ENCODE peak calls at places on chromosomes 6 and 20, in nine cellular contexts. L is right atrium auricular region; O is stomach; Z is heart left ventricle; Q is CD8-positive, alpha-beta T cell; E is IMR-90; D is pancreas; F is lung; R is heart right ventricle. S is an unnamed sample. For H3K9me3 and H3K27me3, the result is how much of the 10 kb centered on the place peaks cover.

GRCh38 chr6:21526974-21527373 is 66.6 kb upstream of the SOX4 start:
- DNase-seq in Z (no peak), Q (no peak), F (no peak), D (no peak), L (no peak), E (no peak), O (no peak), R (no peak), S (no peak)

GRCh38 chr20:17419459-17419858 is 111.7 kb downstream of the BFSP1 start:
- DNase-seq in D (no peak), Q (no peak), O (no peak), L (no peak), Z (no peak), R (no peak), F (no peak), E (no peak), S (no peak)

GRCh38 chr6:161407581-161407980 is 133.7 kb upstream of the AGPAT4 start:
- DNase-seq in D (no peak), Q (no peak), Z (no peak), L (no peak), O (no peak), E (peak), F (no peak), R (no peak), S (no peak)

GRCh38 chr6:96509281-96509680 is 12.3 kb upstream of the UFL1 start:
- DNase-seq in E (no peak), O (no peak), L (no peak), Q (no peak), Z (no peak), R (no peak), D (no peak), F (no peak), S (no peak)

GRCh38 chr6:25387483-25387882 is 108.3 kb downstream of the CARMIL1 start:
- DNase-seq in O (no peak), R (no peak), L (no peak), D (no peak), Q (no peak), F (no peak), E (no peak), Z (no peak), S (no peak)

GRCh38 chr20:36883972-36884535 is 8.1 kb downstream of the TLDC2 start:
- DNase-seq in D (no peak), F (no peak), O (no peak), E (no peak), Z (no peak), R (no peak), Q (no peak), L (no peak), S (no peak)

GRCh38 chr6:33787954-33788693 is 806 bp downstream of the LEMD2 start:
- DNase-seq in E (peak), F (peak), L (peak), Q (peak), R (peak), O (peak), D (peak), Z (peak), S (peak)

GRCh38 chr6:130098317-130098716 is 79.9 kb downstream of the L3MBTL3 start:
- DNase-seq in D (no peak), L (no peak), Z (no peak), R (no peak), F (no peak), O (no peak), Q (no peak), E (no peak), S (no peak)

GRCh38 chr6:73108949-73109348 is 116.3 kb downstream of the KHDC1L start:
- DNase-seq in R (no peak), Q (no peak), Z (no peak), E (no peak), O (no peak), D (no peak), F (no peak), L (no peak), S (no peak)

GRCh38 chr20:14921546-14921945 is 584.1 kb upstream of the FLRT3 start:
- DNase-seq in Q (no peak), Z (no peak), D (no peak), L (no peak), F (no peak), E (no peak), O (no peak), R (no peak), S (no peak)

GRCh38 chr6:16377470-16377869 is 139.1 kb downstream of the GMPR start:
- DNase-seq in Z (no peak), F (no peak), R (no peak), D (no peak), L (no peak), O (no peak), E (no peak), Q (no peak), S (no peak)

GRCh38 chr20:19288061-19288460 is 75.6 kb downstream of the SLC24A3 start:
- DNase-seq in F (no peak), R (no peak), D (no peak), L (no peak), Q (no peak), E (no peak), O (no peak), Z (no peak), S (no peak)

GRCh38 chr6:22732186-22732970 is 163.0 kb downstream of the HDGFL1 start:
- DNase-seq in R (no peak), Q (no peak), E (peak), D (no peak), O (no peak), F (no peak), L (no peak), Z (no peak), S (no peak)

DNA sequence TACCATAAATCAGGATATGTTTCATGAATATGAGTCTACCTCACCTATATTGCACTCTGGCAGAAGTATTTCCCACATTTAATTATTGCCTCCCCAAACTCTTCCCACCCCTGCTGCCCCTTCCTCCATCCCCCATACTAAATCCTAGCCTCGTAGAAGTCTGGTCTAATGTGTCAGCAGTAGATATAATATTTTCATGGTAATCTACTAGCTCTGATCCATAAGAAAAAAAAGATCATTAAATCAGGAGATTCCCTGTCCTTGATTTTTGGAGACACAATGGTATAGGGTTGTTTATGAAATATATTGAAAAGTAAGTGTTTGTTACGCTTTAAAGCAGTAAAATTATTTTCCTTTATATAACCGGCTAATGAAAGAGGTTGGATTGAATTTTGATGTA is 6.4 kb downstream of the EDN1 start:
- DNase-seq in O (no peak), Q (no peak), F (no peak), Z (no peak), L (no peak), D (no peak), E (no peak), R (no peak), S (no peak)
- H3K27ac ChIP-seq in O (no peak), Q (no peak), F (no peak), Z (no peak), L (no peak), D (no peak), E (no peak), R (no peak), S (no peak)

GRCh38 chr6:66902457-66902856 is 1195.4 kb upstream of the EYS start:
- DNase-seq in E (no peak), D (no peak), Z (no peak), Q (no peak), O (no peak), L (no peak), F (no peak), R (no peak), S (no peak)
- H3K9me3 ChIP-seq in E (under half), D (under half), Z (under half), Q (under half), O (under half), L (under half), F (under half), R (under half), S (under half)

DNA sequence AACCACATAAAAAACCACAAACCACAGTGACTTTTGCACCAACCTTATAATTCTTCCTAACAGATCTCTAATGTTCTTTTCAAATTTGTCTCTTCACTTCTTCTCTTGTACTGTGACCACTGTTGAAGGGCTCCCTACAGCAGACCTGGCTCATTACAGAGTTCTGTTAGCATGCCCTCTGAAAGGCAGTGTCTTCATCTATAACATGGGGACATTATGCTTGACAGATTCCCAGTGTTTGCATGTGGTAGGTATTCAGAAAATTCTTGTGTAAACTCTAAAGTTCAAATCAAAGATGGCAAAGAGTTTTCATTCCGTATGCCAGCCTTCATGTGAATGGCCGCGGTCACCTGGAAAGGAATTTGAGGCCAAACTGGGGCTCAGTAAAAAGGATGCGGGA is 182.6 kb downstream of the DHX35 start:
- DNase-seq in R (no peak), L (no peak), O (no peak), F (no peak), D (no peak), Q (no peak), E (no peak), Z (no peak), S (no peak)
- H3K27me3 ChIP-seq in R (under half), L (under half), O (under half), F (under half), D (under half), Q (under half), E (under half), Z (under half), S (under half)

GRCh38 chr6:122797537-122797936 is 8.5 kb downstream of the SMPDL3A start:
- DNase-seq in Z (no peak), L (no peak), O (no peak), E (no peak), Q (no peak), F (no peak), R (no peak), D (no peak), S (no peak)
- H3K27ac ChIP-seq in Z (no peak), L (peak), O (peak), E (peak), Q (no peak), F (peak), R (no peak), D (peak), S (no peak)

GRCh38 chr6:369559-370431 is 21.8 kb upstream of the IRF4 start:
- DNase-seq in Q (no peak), O (no peak), F (no peak), E (no peak), Z (no peak), D (peak), L (no peak), R (no peak), S (peak)
- H3K9me3 ChIP-seq in Q (under half), O (under half), F (under half), E (under half), Z (under half), D (under half), L (under half), R (under half), S (under half)

GRCh38 chr20:58006346-58007316 is 221.8 kb downstream of the ANKRD60 start:
- DNase-seq in Q (no peak), F (no peak), D (no peak), O (no peak), Z (no peak), E (no peak), R (no peak), L (no peak), S (peak)
- H3K27me3 ChIP-seq in Q (under half), F (under half), D (under half), O (under half), Z (under half), E (under half), R (under half), L (under half), S (under half)

GRCh38 chr20:47727909-47728361 is 57.3 kb downstream of the SULF2 start:
- DNase-seq in F (no peak), D (no peak), E (no peak), L (no peak), Q (no peak), Z (no peak), O (no peak), R (no peak), S (no peak)
- H3K27ac ChIP-seq in F (no peak), D (no peak), E (no peak), L (no peak), Q (peak), Z (peak), O (no peak), R (peak), S (no peak)